ENCODE peak calls at places on chromosomes 12 and 14, in nine cellular contexts. F, B, H, P, C, Z, K, V and T are unnamed samples. For H3K36me3, the result is how much of the 10 kb centered on the place peaks cover.

GRCh38 chr12:110258466-110258865 is 22.6 kb upstream of the ATP2A2 start:
- DNase-seq in F (no peak), B (no peak), H (no peak), P (no peak), C (no peak), Z (no peak), K (no peak), V (no peak), T (no peak)

GRCh38 chr14:52327374-52328226 is 13.5 kb downstream of the PTGER2 start:
- DNase-seq in F (no peak), B (peak), H (no peak), P (no peak), C (no peak), Z (no peak), K (no peak), V (no peak), T (no peak)

GRCh38 chr14:90602088-90602687 is 205.4 kb downstream of the CALM1 start:
- DNase-seq in F (no peak), B (no peak), H (no peak), P (no peak), C (no peak), Z (no peak), K (no peak), V (no peak), T (no peak)

GRCh38 chr14:95157987-95158712 is 821 bp upstream of the DICER1 start:
- DNase-seq in F (no peak), B (no peak), H (peak), P (no peak), C (no peak), Z (no peak), K (peak), V (no peak), T (no peak)

GRCh38 chr14:67167420-67168109 is 21.7 kb upstream of the GARIN2 start:
- DNase-seq in F (no peak), B (no peak), H (no peak), P (no peak), C (no peak), Z (no peak), K (no peak), V (no peak), T (no peak)

GRCh38 chr12:22740656-22741350 is 115.8 kb downstream of the ETNK1 start:
- DNase-seq in F (no peak), B (no peak), H (no peak), P (no peak), C (no peak), Z (no peak), K (no peak), V (no peak), T (no peak)

GRCh38 chr14:104072586-104072985 is 12.9 kb upstream of the ASPG start:
- DNase-seq in F (no peak), B (no peak), H (no peak), P (no peak), C (no peak), Z (no peak), K (no peak), V (no peak), T (no peak)

GRCh38 chr14:71555654-71556559 is 376.3 kb upstream of the RGS6 start:
- DNase-seq in F (no peak), B (no peak), H (peak), P (peak), C (peak), Z (peak), K (peak), V (no peak), T (no peak)

GRCh38 chr14:105330491-105330895 is 15.9 kb downstream of the PACS2 start:
- DNase-seq in F (no peak), B (no peak), H (no peak), P (no peak), C (no peak), Z (no peak), K (no peak), V (no peak), T (no peak)

GRCh38 chr14:20400589-20400964 is 12.7 kb downstream of the TEP1 start:
- DNase-seq in F (no peak), B (no peak), H (no peak), P (no peak), C (no peak), Z (no peak), K (no peak), V (no peak), T (no peak)
- H3K4me3 ChIP-seq in F (no peak), B (no peak), H (no peak), P (no peak), C (no peak), Z (no peak), K (no peak), V (no peak), T (no peak)

GRCh38 chr14:74891870-74892269 is 10.2 kb downstream of the DLST start:
- DNase-seq in F (no peak), B (no peak), H (no peak), P (no peak), C (no peak), Z (no peak), K (no peak), V (no peak), T (no peak)
- H3K36me3 ChIP-seq in F (half or more), B (under half), H (half or more), P (under half), C (under half), Z (half or more), K (half or more), V (half or more), T (half or more)

GRCh38 chr12:115570271-115570777 is 707.2 kb downstream of the MED13L start:
- DNase-seq in F (no peak), B (peak), H (no peak), P (peak), C (no peak), Z (no peak), K (no peak), V (peak), T (no peak)
- H3K4me3 ChIP-seq in F (no peak), B (peak), H (no peak), P (no peak), C (no peak), Z (no peak), K (no peak), V (no peak), T (no peak)

DNA sequence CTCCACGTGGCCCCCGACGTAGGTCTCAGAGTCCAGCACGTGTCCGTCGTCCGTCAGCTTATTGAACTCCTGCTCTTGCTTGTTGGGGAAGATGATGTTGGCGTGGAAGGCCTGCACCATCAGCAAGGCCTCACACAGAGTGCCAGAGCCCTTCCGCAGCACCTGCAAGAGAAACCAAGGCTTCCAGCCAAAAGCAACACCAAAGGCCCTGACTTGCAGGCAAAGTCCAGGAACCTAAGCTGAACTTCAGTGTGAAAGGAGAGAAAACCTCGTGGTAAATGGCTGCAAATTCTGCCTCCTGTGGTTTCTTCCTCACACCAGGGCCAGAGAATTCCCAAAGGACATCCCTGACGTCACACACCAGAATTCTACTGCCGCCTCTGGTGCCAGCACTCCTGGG is 14.5 kb downstream of the POLE start:
- DNase-seq in F (no peak), B (no peak), H (no peak), P (no peak), C (no peak), Z (no peak), K (no peak), V (no peak), T (no peak)
- H3K36me3 ChIP-seq in F (under half), B (under half), H (under half), P (under half), C (under half), Z (under half), K (under half), V (half or more), T (under half)